ENCODE peak calls at places on chromosomes 3 and 15, in nine cellular contexts. P is BE2C, J is ovary, N is kidney epithelial cell, X is spleen, Y is body of pancreas, U is tibial nerve, E is lung, A is IMR-90. S is an unnamed sample.

GRCh38 chr3:72976182-72976825 is 20.3 kb upstream of the PPP4R2 start:
- DNase-seq in P (no peak), J (no peak), N (no peak), X (no peak), Y (no peak), U (no peak), E (no peak), A (peak; percentile 48), S (no peak)

GRCh38 chr3:107218864-107219269 is 158.4 kb upstream of the CCDC54 start:
- DNase-seq in P (no peak), J (no peak), N (no peak), X (no peak), Y (no peak), U (no peak), E (no peak), A (no peak), S (no peak)

GRCh38 chr3:123642182-123642956 is 57.5 kb upstream of the HACD2 start:
- DNase-seq in P (peak; percentile 86), J (peak; percentile 77), N (peak; percentile 51), X (peak; percentile 77), Y (peak; percentile 77), U (peak; percentile 42), E (peak; percentile 74), A (peak; percentile 95), S (peak; percentile 58)

GRCh38 chr3:108345492-108346205 is 49.3 kb downstream of the HHLA2 start:
- DNase-seq in P (no peak), J (no peak), N (peak; percentile 26), X (no peak), Y (peak; percentile 86), U (no peak), E (no peak), A (peak; percentile 15), S (no peak)

GRCh38 chr3:11391930-11392688 is 119.9 kb downstream of the ATG7 start:
- DNase-seq in P (no peak), J (no peak), N (no peak), X (no peak), Y (no peak), U (no peak), E (no peak), A (peak; percentile 59), S (no peak)

GRCh38 chr15:43538091-43538490 is 20.7 kb downstream of the MAP1A start:
- DNase-seq in P (no peak), J (no peak), N (no peak), X (no peak), Y (no peak), U (no peak), E (no peak), A (no peak), S (no peak)

GRCh38 chr15:80736571-80736970 is 41.5 kb downstream of the ABHD17C start:
- DNase-seq in P (no peak), J (no peak), N (no peak), X (no peak), Y (no peak), U (no peak), E (no peak), A (peak; percentile 47), S (no peak)

GRCh38 chr15:61702224-61703120 is 357.8 kb downstream of the VPS13C start:
- DNase-seq in P (no peak), J (no peak), N (no peak), X (no peak), Y (no peak), U (no peak), E (no peak), A (no peak), S (no peak)

GRCh38 chr15:66369773-66370651 is 13.5 kb upstream of the TIPIN start:
- DNase-seq in P (no peak), J (no peak), N (no peak), X (no peak), Y (no peak), U (no peak), E (no peak), A (peak; percentile 20), S (no peak)

GRCh38 chr3:66997560-66998074 is 490 bp upstream of the KBTBD8 start:
- DNase-seq in P (no peak), J (peak; percentile 18), N (no peak), X (peak; percentile 77), Y (peak; percentile 17), U (no peak), E (no peak), A (peak; percentile 76), S (no peak)

GRCh38 chr3:53808496-53808895 is 37.7 kb downstream of the CHDH start:
- DNase-seq in P (no peak), J (no peak), N (no peak), X (peak; percentile 52), Y (no peak), U (no peak), E (no peak), A (no peak), S (no peak)

DNA sequence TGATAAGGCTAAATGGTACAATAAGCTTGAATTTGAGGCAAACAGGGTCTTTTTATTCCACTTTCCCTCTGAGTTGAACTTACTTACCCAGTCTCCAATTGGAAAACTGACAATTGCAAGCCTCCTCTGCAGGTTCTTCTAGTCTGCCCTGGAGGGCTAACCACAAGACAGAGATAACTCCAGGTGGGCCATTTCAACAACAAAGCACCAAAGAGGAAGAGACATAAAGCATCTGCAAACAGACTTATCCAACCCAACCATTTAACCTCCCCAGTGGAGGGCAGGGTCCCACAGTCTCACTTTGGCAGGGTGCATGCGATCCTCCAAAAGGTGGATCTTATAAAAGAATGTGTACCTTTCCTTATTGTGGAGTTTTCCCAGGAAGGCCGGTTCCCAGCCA is 525.8 kb downstream of the DIPK2A start:
- DNase-seq in P (no peak), J (no peak), N (no peak), X (no peak), Y (no peak), U (no peak), E (no peak), A (no peak), S (no peak)
- H3K4me3 ChIP-seq in P (no peak overlapping the region), J (no peak overlapping the region), N (no peak overlapping the region), X (no peak overlapping the region), Y (no peak overlapping the region), U (no peak overlapping the region), E (no peak overlapping the region), A (no peak overlapping the region), S (no peak overlapping the region)

GRCh38 chr3:191236635-191237034 is 37.6 kb downstream of the OSTN start:
- DNase-seq in P (no peak), J (no peak), N (no peak), X (no peak), Y (no peak), U (no peak), E (no peak), A (peak; percentile 84), S (no peak)
- H3K4me3 ChIP-seq in P (no peak overlapping the region), J (no peak overlapping the region), N (no peak overlapping the region), X (no peak overlapping the region), Y (no peak overlapping the region), U (no peak overlapping the region), E (no peak overlapping the region), A (no peak overlapping the region), S (no peak overlapping the region)

GRCh38 chr3:138950006-138950644 is 3.1 kb downstream of the FOXL2NB start:
- DNase-seq in P (peak; percentile 30), J (peak; percentile 60), N (no peak), X (no peak), Y (peak; percentile 17), U (no peak), E (no peak), A (peak; percentile 28), S (no peak)
- H3K4me3 ChIP-seq in P (no peak overlapping the region), J (peak overlapping the region; percentile 23), N (peak overlapping the region; percentile 31), X (peak overlapping the region; percentile 7), Y (no peak overlapping the region), U (peak overlapping the region; percentile 45), E (no peak overlapping the region), A (peak overlapping the region; percentile 4), S (no peak overlapping the region)

DNA sequence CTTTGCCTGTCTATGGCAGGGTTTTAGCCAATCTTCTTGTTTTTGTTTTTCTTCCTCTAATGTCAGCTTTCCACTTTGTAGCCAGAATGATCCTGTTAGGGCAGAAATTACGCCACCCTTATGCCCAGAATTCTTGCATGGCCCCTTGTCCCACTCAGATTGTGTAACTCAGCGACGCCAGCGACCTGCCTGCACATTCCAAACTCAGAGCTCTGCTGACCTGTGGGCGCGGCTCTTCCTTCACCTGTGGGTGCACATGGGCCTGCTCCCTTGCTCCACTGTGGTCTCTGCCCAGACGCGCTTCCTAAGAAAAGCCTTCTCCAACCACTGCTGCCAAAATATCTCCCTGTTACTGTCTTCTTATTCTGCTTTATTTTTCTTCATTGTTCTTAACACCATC is 45.0 kb downstream of the MED12L start:
- DNase-seq in P (no peak), J (no peak), N (no peak), X (no peak), Y (no peak), U (no peak), E (peak; percentile 36), A (no peak), S (no peak)
- H3K4me3 ChIP-seq in P (no peak overlapping the region), J (no peak overlapping the region), N (no peak overlapping the region), X (no peak overlapping the region), Y (no peak overlapping the region), U (no peak overlapping the region), E (no peak overlapping the region), A (no peak overlapping the region), S (no peak overlapping the region)